ENCODE peak calls at places on chromosomes 4 and X, in four cellular contexts. Y is Panc1, X is HCT116, R is HepG2. G is an unnamed sample.

GRCh38 chr4:81136161-81136910 is 78.7 kb downstream of the PRKG2 start:
- DNase-seq in R (no peak), X (no peak), Y (no peak), G (no peak)

GRCh38 chr4:73055241-73055897 is 14.1 kb downstream of the COX18 start:
- DNase-seq in R (no peak), Y (no peak), X (no peak), G (no peak)

GRCh38 chr4:106584590-106584989 is 216.0 kb upstream of the GIMD1 start:
- DNase-seq in Y (no peak), R (no peak), X (no peak), G (no peak)

GRCh38 chrX:103845165-103845653 is 13.2 kb upstream of the RAB9B start:
- DNase-seq in R (peak), Y (peak), X (peak), G (peak)

GRCh38 chr4:21893136-21893535 is 55.4 kb downstream of the KCNIP4 start:
- DNase-seq in Y (no peak), R (no peak), X (no peak), G (no peak)

GRCh38 chr4:42519803-42520417 is 122.6 kb downstream of the SHISA3 start:
- DNase-seq in R (peak), Y (peak), X (peak), G (peak)

GRCh38 chr4:119656342-119656741 is 27.7 kb upstream of the PDE5A start:
- DNase-seq in Y (no peak), X (no peak), R (no peak), G (no peak)

GRCh38 chrX:53223068-53223693 is 1.8 kb downstream of the KDM5C start:
- DNase-seq in Y (no peak), R (no peak), X (no peak), G (no peak)

GRCh38 chrX:42093756-42094155 is 170.4 kb upstream of the CASK start:
- DNase-seq in R (no peak), X (no peak), Y (no peak), G (no peak)

GRCh38 chr4:26568446-26568994 is 15.4 kb upstream of the TBC1D19 start:
- DNase-seq in Y (peak), R (no peak), X (peak), G (no peak)

GRCh38 chr4:181684310-181684709 is 558.9 kb upstream of the TENM3 start:
- DNase-seq in X (no peak), R (no peak), Y (no peak), G (no peak)

GRCh38 chrX:65034641-65035450 is 58.6 kb upstream of the ZC4H2 start:
- DNase-seq in Y (no peak), X (peak), R (peak), G (peak)

GRCh38 chr4:30839583-30840520 is 119.7 kb downstream of the PCDH7 start:
- DNase-seq in X (peak), Y (no peak), R (no peak), G (no peak)

GRCh38 chr4:136651278-136651667 is 881.0 kb downstream of the PCDH18 start:
- DNase-seq in R (no peak), Y (no peak), X (no peak), G (no peak)

GRCh38 chr4:125432078-125432477 is 117.3 kb downstream of the FAT4 start:
- DNase-seq in Y (no peak), X (peak), R (peak), G (no peak)

GRCh38 chr4:187795737-187796136 is 199.8 kb upstream of the ZFP42 start:
- DNase-seq in X (no peak), R (no peak), Y (no peak), G (no peak)

GRCh38 chr4:2068198-2068470 is 9.0 kb downstream of the NAT8L start:
- DNase-seq in R (no peak), Y (no peak), X (no peak), G (no peak)

GRCh38 chr4:148330161-148330560 is 112.1 kb downstream of the NR3C2 start:
- DNase-seq in Y (no peak), R (no peak), X (no peak), G (no peak)

GRCh38 chr4:38368612-38369011 is 295.4 kb upstream of the KLF3 start:
- DNase-seq in R (no peak), X (no peak), Y (no peak), G (no peak)

GRCh38 chr4:185599151-185599648 is 63.9 kb upstream of the PDLIM3 start:
- DNase-seq in Y (no peak), R (no peak), X (no peak), G (no peak)

GRCh38 chr4:27009539-27009938 is 148.9 kb downstream of the STIM2 start:
- DNase-seq in Y (no peak), X (no peak), R (no peak), G (no peak)

GRCh38 chr4:118286685-118287084 is 66.1 kb downstream of the PRSS12 start:
- DNase-seq in R (no peak), Y (no peak), X (no peak), G (no peak)

GRCh38 chrX:108601276-108601675 is 135.1 kb downstream of the IRS4 start:
- DNase-seq in R (no peak), X (no peak), Y (no peak), G (no peak)

GRCh38 chr4:73299548-73300280 is 41.1 kb upstream of the ANKRD17 start:
- DNase-seq in X (no peak), R (no peak), Y (no peak), G (no peak)

GRCh38 chrX:6226053-6226645 is 2.5 kb downstream of the NLGN4X start:
- DNase-seq in X (no peak), Y (no peak), R (no peak), G (no peak)

GRCh38 chr4:3783691-3784306 is 17.6 kb downstream of the ADRA2C start:
- DNase-seq in X (no peak), Y (no peak), R (no peak), G (peak)

GRCh38 chrX:55210931-55211677 is 9.0 kb upstream of the PAGE5 start:
- DNase-seq in X (no peak), Y (no peak), R (peak), G (no peak)

GRCh38 chr4:32455231-32455630 is 1735.1 kb downstream of the PCDH7 start:
- DNase-seq in R (no peak), Y (no peak), X (no peak), G (no peak)

GRCh38 chr4:7326306-7326692 is 108.4 kb downstream of the PSAPL1 start:
- DNase-seq in X (no peak), Y (no peak), R (no peak), G (no peak)

GRCh38 chr4:168569909-168570276 is 73.0 kb downstream of the PALLD start:
- DNase-seq in R (no peak), X (no peak), Y (no peak), G (no peak)

GRCh38 chr4:10094841-10095240 is 21.8 kb downstream of the WDR1 start:
- DNase-seq in X (no peak), Y (no peak), R (no peak), G (no peak)

GRCh38 chrX:7235071-7235470 is 87.1 kb upstream of the PUDP start:
- DNase-seq in Y (no peak), R (no peak), X (no peak), G (no peak)

GRCh38 chr4:172675232-172675631 is 493.4 kb upstream of the GALNT7 start:
- DNase-seq in X (no peak), R (no peak), Y (no peak), G (no peak)

GRCh38 chr4:59969909-59970308 is 1230.2 kb upstream of the ADGRL3 start:
- DNase-seq in R (no peak), X (no peak), Y (no peak), G (no peak)

GRCh38 chr4:59968796-59969195 is 1231.3 kb upstream of the ADGRL3 start:
- DNase-seq in X (no peak), R (no peak), Y (no peak), G (no peak)

GRCh38 chr4:59971952-59972351 is 1228.2 kb upstream of the ADGRL3 start:
- DNase-seq in X (no peak), R (no peak), Y (no peak), G (no peak)

GRCh38 chr4:59966758-59967157 is 1233.4 kb upstream of the ADGRL3 start:
- DNase-seq in Y (no peak), X (no peak), R (no peak), G (no peak)
- TF ChIP-seq TCF7L2 in Y (no peak), X (no peak), R (no peak), G (no peak)

GRCh38 chr4:929970-930625 is 2.0 kb downstream of the GAK start:
- DNase-seq in R (peak), X (no peak), Y (no peak), G (no peak)
- TF ChIP-seq TCF7L2 in R (no peak), X (no peak), Y (no peak), G (no peak)

GRCh38 chrX:151019837-151020236 is 36.7 kb downstream of the HMGB3 start:
- DNase-seq in Y (no peak), X (no peak), R (no peak), G (no peak)
- TF ChIP-seq TCF7L2 in Y (no peak), X (no peak), R (no peak), G (no peak)

GRCh38 chr4:180668732-180669131 is 1574.5 kb upstream of the TENM3 start:
- DNase-seq in X (no peak), R (no peak), Y (no peak), G (no peak)

GRCh38 chr4:180665481-180665880 is 1577.7 kb upstream of the TENM3 start:
- DNase-seq in Y (no peak), X (no peak), R (no peak), G (no peak)

GRCh38 chr4:180665994-180666818 is 1577.0 kb upstream of the TENM3 start:
- DNase-seq in R (peak), Y (peak), X (peak), G (peak)

GRCh38 chr4:180669637-180670036 is 1573.6 kb upstream of the TENM3 start:
- DNase-seq in X (no peak), R (no peak), Y (no peak), G (no peak)

GRCh38 chr4:180664766-180665368 is 1578.3 kb upstream of the TENM3 start:
- DNase-seq in X (peak), Y (peak), R (peak), G (peak)
- TF ChIP-seq TCF7L2 in X (no peak), Y (no peak), R (no peak), G (no peak)

DNA sequence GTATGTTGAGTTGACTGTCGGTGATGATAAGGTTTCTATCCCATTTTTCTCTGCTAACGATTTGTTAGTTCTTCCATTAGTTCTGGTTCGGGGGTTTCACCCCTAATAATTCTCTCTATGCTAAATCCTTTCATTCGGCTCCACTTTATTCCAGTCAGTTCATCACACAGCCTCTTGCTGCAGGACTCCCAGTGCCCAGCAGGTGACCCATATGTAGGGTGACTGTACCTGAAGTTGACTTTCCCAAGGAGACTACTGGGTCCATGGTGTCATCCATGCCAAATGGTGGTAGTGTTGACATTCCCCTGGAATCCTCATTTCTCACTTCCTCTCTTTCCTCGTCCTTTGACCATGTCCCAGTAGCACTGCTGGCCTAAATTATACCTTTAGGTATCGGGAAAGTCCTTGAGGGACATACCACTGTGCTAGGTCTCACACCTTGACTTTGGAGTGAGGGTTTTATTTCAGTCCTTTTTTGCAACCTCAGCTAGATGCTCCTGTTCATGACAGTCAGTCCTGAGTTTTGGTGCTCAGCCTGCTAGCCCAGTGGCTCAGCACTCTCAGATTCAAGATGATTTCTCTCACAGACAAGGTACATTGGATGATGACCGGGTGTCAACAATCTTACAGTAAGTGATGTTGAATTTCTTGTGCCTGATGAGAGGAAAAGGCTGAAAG is 105.1 kb upstream of the ARHGAP24 start:
- DNase-seq in Y (no peak), X (no peak), R (peak), G (no peak)
- TF ChIP-seq TCF7L2 in Y (no peak), X (no peak), R (no peak), G (no peak)

DNA sequence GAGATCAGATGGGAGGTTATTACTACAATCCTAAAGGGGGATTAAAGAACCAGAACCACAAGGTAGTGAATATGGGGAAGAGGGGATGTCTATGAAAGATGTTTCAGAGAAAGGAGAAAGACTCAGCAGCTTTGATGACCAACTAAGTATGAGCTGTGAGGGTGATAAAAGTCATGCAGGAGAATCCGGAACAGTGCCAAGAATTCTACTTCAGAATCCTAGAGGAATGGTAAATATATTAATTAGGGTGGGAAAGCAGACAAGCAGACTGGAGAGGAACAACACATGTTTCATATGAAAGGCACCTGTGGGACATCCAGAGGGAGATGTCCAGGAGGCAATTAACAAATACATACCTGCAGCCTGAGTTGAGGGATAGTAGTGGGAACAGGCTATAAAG is 642.2 kb upstream of the DIPK2B start:
- DNase-seq in X (no peak), Y (no peak), R (no peak), G (no peak)
- TF ChIP-seq TCF7L2 in X (no peak), Y (no peak), R (no peak), G (no peak)

GRCh38 chr4:45155081-45155777 is 428.9 kb upstream of the GNPDA2 start:
- DNase-seq in R (no peak), X (no peak), Y (no peak), G (no peak)
- TF ChIP-seq TCF7L2 in R (no peak), X (no peak), Y (no peak), G (no peak)

GRCh38 chr4:83556006-83556712 is 20.3 kb downstream of the GPAT3 start:
- DNase-seq in X (no peak), R (no peak), Y (no peak), G (no peak)
- TF ChIP-seq TCF7L2 in X (no peak), R (no peak), Y (no peak), G (no peak)

G was measured in K562.